ENCODE peak calls at places on chromosomes 2 and 18, in six cellular contexts. L is BJ, U is GM06990, D is mammary epithelial cell, E is AG09309, K is IMR-90. Y is an unnamed sample.

GRCh38 chr2:36785179-36785795 is 88.8 kb downstream of the VIT start:
- DNase-seq in U (no peak), L (peak), K (peak), E (peak), D (peak), Y (peak)

GRCh38 chr2:192952254-192952653 is 757.5 kb upstream of the TMEFF2 start:
- DNase-seq in E (no peak), U (no peak), D (no peak), L (no peak), K (no peak), Y (no peak)

GRCh38 chr18:37253424-37254255 is 312.0 kb downstream of the CELF4 start:
- DNase-seq in K (no peak), U (no peak), D (no peak), L (no peak), E (no peak), Y (no peak)

GRCh38 chr2:227308784-227309183 is 16.3 kb upstream of the MFF start:
- DNase-seq in E (no peak), U (peak), L (no peak), K (no peak), D (peak), Y (no peak)

GRCh38 chr18:22290004-22290403 is 120.6 kb downstream of the GATA6 start:
- DNase-seq in K (no peak), D (no peak), L (no peak), E (no peak), U (no peak), Y (no peak)

GRCh38 chr2:98381494-98381893 is 35.2 kb downstream of the CNGA3 start:
- DNase-seq in K (no peak), L (no peak), E (no peak), U (no peak), D (no peak), Y (no peak)

GRCh38 chr2:96233880-96234316 is 25.3 kb upstream of the STARD7 start:
- DNase-seq in D (no peak), U (peak), E (no peak), L (no peak), K (no peak), Y (peak)

GRCh38 chr2:47559079-47559684 is 156.2 kb downstream of the MSH2 start:
- DNase-seq in E (no peak), U (no peak), K (peak), L (no peak), D (peak), Y (no peak)

GRCh38 chr2:118841828-118842461 is 5.5 kb downstream of the EN1 start:
- DNase-seq in K (no peak), D (no peak), L (no peak), E (no peak), U (no peak), Y (no peak)

GRCh38 chr2:120864981-120865380 is 129.3 kb downstream of the GLI2 start:
- DNase-seq in E (no peak), U (no peak), D (no peak), K (peak), L (no peak), Y (no peak)

DNA sequence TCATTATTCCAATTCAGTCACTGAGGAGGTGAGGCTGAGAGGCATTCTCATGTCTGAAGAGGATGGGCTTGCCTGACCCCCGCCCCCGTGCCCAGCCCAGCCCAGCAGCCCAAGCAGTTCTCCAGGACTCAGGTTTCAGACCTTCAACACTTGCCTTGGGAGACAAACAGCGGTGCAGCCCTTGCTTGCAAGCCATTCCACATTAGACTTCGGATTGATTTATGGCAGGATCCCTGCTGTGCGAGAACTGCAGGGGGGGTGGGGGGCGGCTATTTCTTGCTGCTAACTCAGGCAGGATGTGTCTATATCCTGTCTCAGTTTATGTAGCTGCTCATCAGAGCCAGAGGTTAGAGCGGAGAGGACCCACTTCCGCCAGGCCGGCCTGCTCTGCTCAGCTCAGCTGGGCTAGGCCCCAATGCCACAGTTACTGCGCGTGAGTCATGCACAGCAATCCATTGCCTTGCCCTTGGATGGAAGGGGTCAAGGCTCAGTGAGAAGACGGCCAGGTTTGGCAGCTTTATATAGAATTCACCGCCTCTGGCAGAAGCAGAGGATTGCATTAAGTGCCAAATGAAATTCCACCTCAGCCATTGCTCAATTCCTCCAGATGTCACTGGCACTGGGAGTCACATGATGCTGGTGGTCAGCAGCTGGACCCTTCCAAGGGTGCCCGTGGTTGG is 1.8 kb downstream of the GYPC start:
- DNase-seq in D (peak), U (peak), K (peak), L (peak), E (peak), Y (peak)
- TF ChIP-seq CTCF in D (no peak), U (no peak), K (no peak), L (peak), E (peak), Y (no peak)

DNA sequence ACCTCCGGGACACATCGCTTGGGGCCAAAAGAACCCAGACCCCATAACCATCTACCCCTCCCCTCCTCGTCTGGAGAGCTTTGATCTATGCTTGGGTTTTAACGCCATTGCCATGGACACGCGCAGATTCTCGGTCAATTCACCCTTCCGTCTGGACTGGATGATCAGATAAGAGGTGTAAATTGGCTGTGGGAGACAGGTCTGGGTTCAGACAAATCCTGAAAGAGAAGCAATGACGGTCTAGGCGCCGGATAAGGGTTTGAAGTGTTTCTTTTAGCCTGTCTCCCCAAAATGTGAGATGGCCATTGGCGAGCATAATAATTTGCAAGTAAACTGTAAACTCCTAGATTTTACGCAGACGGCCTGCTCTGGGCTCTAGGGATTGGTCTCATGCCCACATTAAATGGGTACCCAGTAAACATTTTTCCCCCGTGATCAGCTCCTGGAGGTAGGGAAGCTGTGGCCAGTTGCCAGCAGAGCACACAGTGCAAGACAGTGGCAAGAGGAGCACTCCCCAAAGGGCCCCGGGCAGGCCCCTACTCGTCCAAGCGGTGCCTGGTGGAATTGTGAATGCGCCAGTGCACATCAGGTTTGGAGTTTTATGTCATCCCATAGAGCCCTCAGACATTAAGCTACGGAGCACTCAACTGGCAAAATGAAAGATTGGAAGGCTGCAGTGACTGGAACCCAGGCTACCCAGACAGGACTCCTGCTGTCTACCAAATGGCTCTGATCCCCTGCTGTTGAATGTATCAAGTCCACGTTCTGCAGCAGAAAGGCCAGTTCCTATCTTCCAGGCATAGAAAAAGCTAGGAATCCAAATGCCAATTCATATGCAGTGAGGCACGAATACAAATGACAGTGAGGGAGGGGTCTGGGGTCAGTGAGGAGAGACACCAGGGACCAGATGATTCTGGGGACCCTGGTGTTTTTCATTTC is 5.0 kb downstream of the NRP2 start:
- DNase-seq in K (no peak), U (no peak), L (no peak), D (no peak), E (no peak), Y (no peak)
- H3K4me3 ChIP-seq in K (peak), U (no peak), L (no peak), D (no peak), E (no peak), Y (no peak)

GRCh38 chr2:168708099-168708498 is 94.3 kb upstream of the NOSTRIN start:
- DNase-seq in E (no peak), U (no peak), L (no peak), D (no peak), K (no peak), Y (no peak)

GRCh38 chr2:168703926-168704325 is 98.5 kb upstream of the NOSTRIN start:
- DNase-seq in K (no peak), D (peak), U (no peak), E (no peak), L (no peak), Y (no peak)

GRCh38 chr2:168702579-168702978 is 99.9 kb upstream of the NOSTRIN start:
- DNase-seq in K (no peak), U (no peak), D (no peak), E (no peak), L (no peak), Y (no peak)

GRCh38 chr2:168706806-168707205 is 95.6 kb upstream of the NOSTRIN start:
- DNase-seq in L (no peak), U (no peak), D (no peak), E (no peak), K (no peak), Y (no peak)

DNA sequence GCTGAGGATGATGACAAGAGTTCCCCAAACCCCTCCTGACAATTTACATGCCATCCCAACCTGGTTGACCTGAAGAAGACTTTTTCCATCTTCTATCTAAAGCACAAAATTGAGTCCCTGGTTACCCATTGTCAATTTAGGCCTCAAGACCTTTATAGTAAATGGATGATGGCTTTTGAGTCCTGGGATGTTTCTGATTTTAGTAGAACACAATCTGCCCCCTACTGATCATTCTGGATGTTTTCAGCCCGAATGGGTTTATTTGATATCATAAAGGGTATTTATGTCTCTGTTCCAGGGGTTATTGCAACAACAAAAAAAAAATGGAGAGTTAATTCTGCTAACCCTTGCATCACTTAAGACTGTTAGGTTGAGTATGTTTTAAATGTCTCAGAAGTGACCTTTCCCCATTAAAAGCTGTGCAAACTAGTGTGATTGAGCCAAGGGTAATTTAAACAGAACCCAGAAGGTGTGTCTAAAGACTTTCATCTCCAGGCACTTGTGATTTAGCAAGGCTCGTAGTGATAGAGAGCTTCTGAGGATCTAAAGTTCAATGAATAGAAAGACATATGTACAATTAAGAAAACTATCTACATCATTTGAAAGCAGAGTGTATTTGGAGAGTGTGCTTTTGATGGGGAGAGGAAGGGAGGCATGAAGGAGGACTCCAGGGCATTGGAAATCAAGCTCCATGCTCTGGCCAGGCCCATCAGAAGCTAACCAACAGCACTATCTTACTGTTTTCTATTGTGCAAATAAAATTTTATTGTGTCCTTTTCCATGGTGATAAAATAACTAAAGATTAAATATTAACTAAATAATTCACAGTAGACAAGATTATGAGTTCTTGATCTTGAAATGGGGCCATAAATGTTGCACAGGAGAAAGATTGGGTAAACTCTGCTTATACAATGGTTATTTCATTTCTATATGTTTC is 96.6 kb upstream of the NOSTRIN start:
- DNase-seq in U (no peak), D (no peak), K (peak), L (no peak), E (no peak), Y (no peak)
- TF ChIP-seq CTCF in U (peak), D (peak), K (peak), L (peak), E (peak), Y (peak)

GRCh38 chr2:149040451-149040850 is 2.0 kb downstream of the LYPD6B start:
- DNase-seq in K (no peak), U (peak), D (peak), E (no peak), L (no peak), Y (peak)

GRCh38 chr2:149039213-149039724 is 770 bp downstream of the LYPD6B start:
- DNase-seq in L (no peak), U (no peak), D (no peak), E (no peak), K (no peak), Y (no peak)

GRCh38 chr2:149036507-149037293 is 1.8 kb upstream of the LYPD6B start:
- DNase-seq in D (no peak), K (no peak), U (no peak), E (no peak), L (no peak), Y (no peak)

GRCh38 chr2:149037851-149038250 is 648 bp upstream of the LYPD6B start:
- DNase-seq in U (no peak), K (no peak), L (no peak), E (no peak), D (peak), Y (no peak)

DNA sequence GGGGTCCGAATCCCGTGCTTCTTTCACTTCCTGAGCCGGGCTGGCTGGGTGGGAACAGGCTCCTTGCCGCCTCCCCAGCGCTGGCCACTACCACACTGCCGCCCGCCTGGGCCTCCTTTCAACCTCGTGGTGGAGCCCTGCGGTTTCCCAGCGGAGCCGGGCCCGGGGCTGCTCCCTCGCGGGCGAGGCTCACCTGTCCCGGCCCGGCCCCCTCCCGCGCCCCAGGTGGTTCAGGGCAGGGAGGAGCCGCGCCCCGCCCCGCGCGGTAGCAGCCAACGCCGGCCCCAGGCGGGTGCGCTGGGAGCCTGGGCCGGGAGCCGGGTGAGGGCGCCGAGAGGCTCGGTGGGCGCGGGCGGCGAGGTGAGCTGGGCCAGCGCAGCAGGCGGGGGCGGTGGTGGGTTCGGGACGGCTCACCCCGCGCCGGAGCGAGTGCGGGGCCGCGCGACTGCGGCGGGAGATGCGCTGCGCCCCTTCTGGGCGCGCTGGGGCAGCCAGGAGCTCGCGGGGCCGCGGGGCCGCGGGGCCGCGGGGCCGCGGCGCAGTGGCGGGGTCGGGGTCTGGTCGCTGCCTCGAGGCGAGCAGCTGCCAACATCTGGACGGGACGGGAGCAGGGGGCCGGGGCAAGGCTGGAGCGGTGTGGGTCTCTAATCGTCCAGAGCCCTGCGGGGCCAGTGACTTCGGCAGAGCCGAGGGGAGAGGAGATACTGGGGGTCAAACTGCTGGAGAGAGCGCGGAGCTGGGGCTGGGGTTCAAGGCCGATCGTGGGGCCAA is at the start of gene LYPD6B:
- DNase-seq in D (peak), E (no peak), L (no peak), K (no peak), U (peak), Y (no peak)
- H3K4me3 ChIP-seq in D (peak), E (peak), L (peak), K (no peak), U (peak), Y (peak)

DNA sequence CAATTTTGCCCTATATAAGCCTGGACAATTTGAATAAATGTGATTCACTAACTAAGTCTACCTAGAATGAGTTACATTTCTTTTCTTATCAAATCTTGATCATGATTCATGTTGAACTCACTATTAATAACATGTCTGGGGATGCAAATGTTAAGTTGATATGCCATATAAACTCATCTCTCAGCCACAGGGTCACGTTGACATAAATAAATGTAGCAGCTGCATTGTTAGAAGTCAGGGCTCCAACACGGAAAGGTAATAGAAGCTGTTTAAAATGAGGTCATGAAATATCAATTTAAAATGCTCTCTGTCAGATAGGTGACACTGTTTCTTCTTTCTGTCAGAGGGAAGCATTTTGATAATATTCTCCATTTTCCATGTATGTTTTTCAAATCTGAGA is 521.9 kb downstream of the CCDC85A start:
- DNase-seq in K (no peak), E (no peak), D (peak), L (no peak), U (no peak), Y (no peak)
- TF ChIP-seq CTCF in K (no peak), E (no peak), D (no peak), L (no peak), U (no peak), Y (no peak)

GRCh38 chr2:66438498-66439290 is 3.8 kb downstream of the MEIS1 start:
- DNase-seq in L (no peak), U (no peak), K (no peak), E (no peak), D (no peak), Y (no peak)

GRCh38 chr2:66440011-66440542 is 5.2 kb downstream of the MEIS1 start:
- DNase-seq in D (no peak), L (no peak), U (no peak), E (no peak), K (no peak), Y (no peak)

GRCh38 chr2:66441651-66442365 is 6.9 kb downstream of the MEIS1 start:
- DNase-seq in E (no peak), U (no peak), D (no peak), K (no peak), L (no peak), Y (no peak)

GRCh38 chr2:66439291-66440010 is 4.5 kb downstream of the MEIS1 start:
- DNase-seq in E (no peak), L (no peak), D (no peak), K (no peak), U (no peak), Y (no peak)

DNA sequence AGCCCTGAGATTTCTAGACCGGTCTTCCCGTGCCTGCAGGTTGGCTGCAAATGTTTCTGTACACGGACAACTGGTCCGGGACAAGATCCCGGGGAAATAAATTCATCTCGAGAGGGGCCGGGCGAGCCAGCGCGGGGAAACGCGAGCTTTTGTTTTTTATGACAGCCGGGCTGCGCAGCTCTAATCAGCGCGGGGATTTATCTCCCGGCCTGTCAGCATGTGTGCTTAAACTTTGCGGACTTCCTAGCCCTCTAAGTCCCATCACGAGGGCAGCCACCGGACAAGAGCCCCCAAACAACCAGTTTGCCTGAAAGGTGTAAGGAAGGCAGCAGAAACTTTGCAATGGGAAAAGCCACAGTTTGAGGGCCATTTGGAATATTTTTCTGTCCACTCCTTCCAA is 5.8 kb downstream of the MEIS1 start:
- DNase-seq in K (no peak), L (no peak), D (no peak), U (no peak), E (no peak), Y (no peak)
- H3K4me3 ChIP-seq in K (peak), L (peak), D (no peak), U (no peak), E (no peak), Y (no peak)